ENCODE peak calls at places on chromosomes 1 and 21, in seven cellular contexts. A is GM12864, H is tibial artery, P is fibroblast of pulmonary artery, C is SK-N-SH, B is MM.1S, M is neural crest cell. D is an unnamed sample.

GRCh38 chr1:101520302-101520701 is 283.5 kb downstream of the S1PR1 start:
- DNase-seq in A (peak), H (no peak), P (peak), C (peak), B (peak), M (peak), D (peak)

GRCh38 chr1:31954607-31955283 is 16.6 kb upstream of the PTP4A2 start:
- DNase-seq in A (no peak), H (peak), P (peak), C (no peak), B (no peak), M (no peak), D (peak)

GRCh38 chr1:38872401-38873026 is 634 bp downstream of the MYCBP start:
- DNase-seq in A (no peak), H (no peak), P (peak), C (no peak), B (peak), M (no peak), D (peak)

GRCh38 chr1:116313776-116314175 is 59.3 kb upstream of the ATP1A1 start:
- DNase-seq in A (no peak), H (no peak), P (no peak), C (no peak), B (no peak), M (no peak), D (no peak)

GRCh38 chr1:164707868-164708331 is 148.9 kb downstream of the PBX1 start:
- DNase-seq in A (no peak), H (no peak), P (peak), C (no peak), B (no peak), M (no peak), D (peak)

GRCh38 chr21:15592271-15592860 is 137.4 kb upstream of the USP25 start:
- DNase-seq in A (no peak), H (no peak), P (peak), C (peak), B (peak), M (peak), D (peak)

GRCh38 chr1:45411510-45411899 is 71.3 kb upstream of the MUTYH start:
- DNase-seq in A (no peak), H (no peak), P (no peak), C (no peak), B (no peak), M (no peak), D (no peak)

GRCh38 chr1:200147742-200148141 is 120.2 kb downstream of the NR5A2 start:
- DNase-seq in A (no peak), H (no peak), P (no peak), C (no peak), B (no peak), M (no peak), D (no peak)

GRCh38 chr1:248810727-248811513 is 14.8 kb downstream of the SH3BP5L start:
- DNase-seq in A (no peak), H (peak), P (peak), C (no peak), B (no peak), M (no peak), D (no peak)

GRCh38 chr1:163561570-163562295 is 240.0 kb downstream of the NUF2 start:
- DNase-seq in A (no peak), H (no peak), P (peak), C (peak), B (peak), M (no peak), D (peak)
- TF ChIP-seq CTCF in A (no peak), H (peak), P (peak), C (peak), B (peak), M (peak), D (peak)

DNA sequence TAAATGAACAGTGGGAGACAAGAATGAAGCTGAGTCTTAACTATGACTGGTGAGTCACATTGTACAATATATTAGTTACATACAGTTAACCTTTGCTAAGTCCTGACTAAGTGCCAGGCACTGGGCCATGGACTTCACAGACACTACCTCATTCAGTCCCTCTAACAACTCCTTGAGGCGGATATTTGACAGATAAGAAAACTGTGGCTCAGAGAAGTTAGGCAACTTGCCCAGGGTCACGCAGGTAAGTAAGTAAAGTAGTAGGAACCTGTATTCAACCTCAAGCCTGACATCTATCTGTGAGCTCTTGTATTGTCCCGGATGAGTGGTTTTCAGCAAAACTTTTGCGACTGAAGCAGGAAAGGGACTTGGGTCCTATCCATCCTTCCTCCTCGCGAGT is 62.1 kb downstream of the GNG12 start:
- DNase-seq in A (no peak), H (no peak), P (peak), C (no peak), B (no peak), M (no peak), D (no peak)
- TF ChIP-seq CTCF in A (peak), H (no peak), P (peak), C (peak), B (no peak), M (no peak), D (no peak)

GRCh38 chr1:150236614-150236934 is 662 bp upstream of the ANP32E start:
- DNase-seq in A (no peak), H (no peak), P (no peak), C (peak), B (no peak), M (no peak), D (no peak)
- TF ChIP-seq CTCF in A (no peak), H (no peak), P (no peak), C (no peak), B (peak), M (no peak), D (no peak)

DNA sequence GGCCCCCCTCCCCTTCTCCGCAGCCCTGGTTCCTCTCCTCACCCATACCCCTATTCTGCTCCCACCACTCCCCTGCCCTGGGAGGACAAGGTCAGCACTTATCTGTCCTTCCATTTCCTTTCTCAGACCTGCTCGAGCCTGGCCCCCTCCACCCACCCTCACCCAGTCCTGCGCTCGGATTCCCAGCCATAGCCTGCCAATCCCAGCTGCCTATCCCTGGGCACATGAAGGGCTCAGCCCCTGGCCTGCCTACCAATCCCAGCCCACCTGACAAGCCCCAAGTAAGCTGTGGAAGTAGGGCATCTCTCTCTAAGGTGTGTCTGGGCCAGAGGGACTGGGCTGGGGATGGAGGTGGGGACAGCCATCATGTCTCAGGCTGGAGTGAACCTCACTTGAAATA is 5.4 kb downstream of the BLACAT1 start:
- DNase-seq in A (no peak), H (no peak), P (no peak), C (peak), B (no peak), M (no peak), D (no peak)
- TF ChIP-seq CTCF in A (no peak), H (no peak), P (no peak), C (no peak), B (no peak), M (peak), D (no peak)

DNA sequence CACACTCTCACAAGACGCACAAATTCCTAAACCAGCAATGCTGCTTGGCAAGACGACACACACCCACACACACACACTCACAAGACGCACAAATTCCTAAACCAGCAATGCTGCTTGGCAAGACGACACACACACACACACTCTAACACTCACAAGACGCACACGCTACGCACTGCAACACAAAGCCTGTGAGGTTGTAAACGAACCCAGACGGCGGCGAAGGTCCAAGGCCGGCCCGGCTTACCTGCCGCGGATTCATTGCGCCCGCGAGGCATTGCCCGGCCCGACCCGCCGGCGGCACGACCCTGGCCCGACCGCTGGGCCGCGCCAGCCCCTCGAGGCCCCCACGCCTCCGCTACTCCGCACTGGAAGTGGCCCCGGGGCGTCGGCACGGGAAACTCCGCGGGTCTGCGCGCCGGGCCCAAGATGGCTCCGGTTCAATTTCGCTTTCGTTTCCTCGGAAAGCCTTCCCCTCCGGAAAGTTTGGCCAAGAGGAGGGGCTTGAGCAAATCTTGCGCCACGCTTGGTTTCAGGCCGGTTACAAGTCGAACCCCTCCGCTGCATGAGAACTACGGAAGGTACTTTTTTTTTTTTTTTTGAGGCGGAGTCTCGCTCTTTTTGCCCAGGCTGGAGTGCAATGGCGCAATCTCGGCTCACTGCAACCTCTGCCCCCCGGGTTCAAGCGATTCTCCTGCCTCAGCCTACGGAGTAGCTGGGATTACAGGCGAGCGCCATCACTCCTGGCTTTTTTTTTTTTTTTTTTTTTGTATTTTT is at the start of gene ADAR:
- DNase-seq in A (peak), H (peak), P (peak), C (peak), B (peak), M (peak), D (peak)
- TF ChIP-seq CTCF in A (no peak), H (no peak), P (no peak), C (no peak), B (no peak), M (no peak), D (no peak)

GRCh38 chr1:152227310-152227928 is 3.4 kb upstream of the HRNR start:
- DNase-seq in A (no peak), H (no peak), P (peak), C (no peak), B (no peak), M (no peak), D (peak)
- TF ChIP-seq CTCF in A (no peak), H (peak), P (peak), C (peak), B (peak), M (no peak), D (no peak)

GRCh38 chr1:17574502-17574901 is 35.0 kb downstream of the ARHGEF10L start:
- DNase-seq in A (no peak), H (no peak), P (no peak), C (peak), B (no peak), M (peak), D (no peak)
- TF ChIP-seq CTCF in A (no peak), H (peak), P (peak), C (no peak), B (no peak), M (peak), D (peak)

DNA sequence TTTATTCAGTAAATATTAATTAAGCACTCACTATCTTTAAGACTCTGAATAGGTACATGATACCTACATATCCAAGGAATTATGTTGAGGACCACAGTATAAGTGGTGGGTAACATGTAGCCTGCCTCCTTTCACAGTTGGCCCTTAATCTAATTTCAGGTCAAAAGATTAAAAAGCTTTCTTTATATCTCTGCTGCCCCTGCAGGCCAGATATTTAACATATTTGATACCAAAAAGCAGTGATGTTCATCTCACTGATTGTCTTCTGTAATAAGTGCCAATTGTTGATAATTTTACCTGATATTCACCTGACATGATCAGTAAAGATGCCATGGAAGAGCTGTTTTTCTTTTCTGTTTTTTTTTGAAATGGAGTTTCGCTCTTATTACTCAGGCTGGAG is 36.5 kb downstream of the RLF start:
- DNase-seq in A (no peak), H (no peak), P (no peak), C (peak), B (no peak), M (no peak), D (no peak)
- TF ChIP-seq CTCF in A (no peak), H (no peak), P (peak), C (peak), B (peak), M (peak), D (no peak)

D was measured in fibroblast of villous mesenchyme.